ENCODE peak calls at places on chromosomes 1 and 21, in nine cellular contexts. R is ovary, P is cardiac muscle cell, X is psoas muscle, A is tibial nerve, K is activated B cell treated with CpG ODN at 0.5 μM for 24 hours, M is GM13977, B is fibroblast of the aortic adventitia, W is GM12865. L is an unnamed sample.

GRCh38 chr1:76247261-76247852 is 172.8 kb downstream of the ST6GALNAC3 start:
- DNase-seq in R (no peak), P (peak; percentile 55), X (no peak), A (no peak), K (no peak), M (no peak), B (no peak), W (no peak), L (no peak)

GRCh38 chr1:36589006-36589405 is 106.3 kb upstream of the CSF3R start:
- DNase-seq in R (no peak), P (no peak), X (no peak), A (no peak), K (no peak), M (no peak), B (no peak), W (no peak), L (no peak)

GRCh38 chr1:235421751-235422150 is 54.5 kb downstream of the TBCE start:
- DNase-seq in R (no peak), P (no peak), X (no peak), A (no peak), K (no peak), M (no peak), B (no peak), W (no peak), L (no peak)

GRCh38 chr1:30512253-30512921 is 211.0 kb downstream of the MATN1 start:
- DNase-seq in R (no peak), P (no peak), X (no peak), A (no peak), K (no peak), M (no peak), B (no peak), W (no peak), L (no peak)

GRCh38 chr1:212575333-212575732 is 33.2 kb upstream of the ATF3 start:
- DNase-seq in R (no peak), P (no peak), X (no peak), A (no peak), K (no peak), M (no peak), B (no peak), W (no peak), L (no peak)

GRCh38 chr1:42941640-42942330 is 16.9 kb downstream of the SLC2A1 start:
- DNase-seq in R (no peak), P (no peak), X (peak; percentile 70), A (no peak), K (no peak), M (no peak), B (peak; percentile 85), W (peak; percentile 35), L (no peak)

GRCh38 chr1:40651138-40651857 is 14.2 kb downstream of the RIMS3 start:
- DNase-seq in R (no peak), P (peak; percentile 48), X (no peak), A (no peak), K (no peak), M (no peak), B (no peak), W (no peak), L (no peak)

GRCh38 chr1:202268032-202268431 is 73.7 kb downstream of the UBE2T start:
- DNase-seq in R (peak; percentile 4), P (no peak), X (no peak), A (no peak), K (no peak), M (no peak), B (no peak), W (no peak), L (no peak)

GRCh38 chr1:209854196-209854595 is 26.4 kb downstream of the UTP25 start:
- DNase-seq in R (no peak), P (no peak), X (no peak), A (no peak), K (no peak), M (no peak), B (no peak), W (no peak), L (no peak)

GRCh38 chr1:218347316-218347712 is 2.2 kb downstream of the TGFB2 start:
- DNase-seq in R (peak; percentile 58), P (peak; percentile 45), X (no peak), A (no peak), K (no peak), M (no peak), B (peak; percentile 61), W (no peak), L (no peak)
- TF ChIP-seq CTCF in R (no peak), P (no peak), X (no peak), A (no peak), K (no peak), M (no peak), B (peak; percentile 9), W (no peak), L (no peak)

GRCh38 chr1:108049083-108049819 is 84.3 kb upstream of the VAV3 start:
- DNase-seq in R (no peak), P (peak; percentile 27), X (peak; percentile 43), A (no peak), K (no peak), M (no peak), B (no peak), W (peak; percentile 34), L (no peak)
- TF ChIP-seq CTCF in R (no peak), P (peak; percentile 58), X (peak; percentile 26), A (peak; percentile 25), K (peak; percentile 17), M (no peak), B (peak; percentile 49), W (peak; percentile 37), L (peak; percentile 45)

DNA sequence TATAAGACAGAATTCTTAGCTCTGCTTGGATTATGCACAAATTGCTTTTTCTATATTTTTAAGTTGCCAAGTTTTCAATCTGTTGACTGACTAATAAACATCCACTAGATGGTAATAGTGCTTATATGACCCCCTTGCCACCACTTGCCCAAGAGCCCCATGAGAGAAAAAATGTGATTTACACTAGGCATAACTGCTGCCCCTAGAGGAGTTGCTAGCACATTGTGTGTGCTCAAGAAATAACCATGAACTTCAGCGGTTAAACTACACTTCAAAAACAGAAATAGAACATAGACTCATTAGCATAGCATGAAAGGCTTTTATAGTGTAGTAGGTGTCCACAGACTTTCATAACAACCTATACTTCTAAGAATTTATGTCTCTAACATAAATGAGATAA is 61.4 kb downstream of the BRINP3 start:
- DNase-seq in R (no peak), P (peak; percentile 4), X (no peak), A (no peak), K (no peak), M (no peak), B (no peak), W (peak; percentile 2), L (no peak)
- TF ChIP-seq CTCF in R (no peak), P (no peak), X (no peak), A (no peak), K (no peak), M (no peak), B (peak; percentile 7), W (no peak), L (no peak)

GRCh38 chr1:234212764-234213406 is 160.4 kb upstream of the COA6 start:
- DNase-seq in R (no peak), P (peak; percentile 80), X (no peak), A (no peak), K (no peak), M (peak; percentile 80), B (peak; percentile 12), W (peak; percentile 74), L (no peak)
- TF ChIP-seq CTCF in R (no peak), P (peak; percentile 48), X (peak; percentile 28), A (peak; percentile 21), K (no peak), M (peak; percentile 59), B (peak; percentile 24), W (peak; percentile 71), L (no peak)

GRCh38 chr21:46110499-46111192 is 12.7 kb downstream of the COL6A2 start:
- DNase-seq in R (peak; percentile 73), P (peak; percentile 35), X (peak; percentile 25), A (peak; percentile 27), K (no peak), M (no peak), B (peak; percentile 44), W (no peak), L (peak; percentile 34)
- TF ChIP-seq CTCF in R (peak; percentile 47), P (no peak), X (no peak), A (no peak), K (no peak), M (no peak), B (peak; percentile 34), W (no peak), L (no peak)

GRCh38 chr1:14951766-14952165 is 201.8 kb upstream of the TMEM51 start:
- DNase-seq in R (no peak), P (no peak), X (no peak), A (no peak), K (no peak), M (no peak), B (no peak), W (no peak), L (no peak)

GRCh38 chr1:14955402-14955801 is 198.1 kb upstream of the TMEM51 start:
- DNase-seq in R (no peak), P (no peak), X (no peak), A (no peak), K (no peak), M (no peak), B (no peak), W (no peak), L (no peak)

GRCh38 chr1:14954930-14955329 is 198.6 kb upstream of the TMEM51 start:
- DNase-seq in R (no peak), P (no peak), X (no peak), A (no peak), K (no peak), M (no peak), B (no peak), W (no peak), L (no peak)

GRCh38 chr1:14954210-14954609 is 199.3 kb upstream of the TMEM51 start:
- DNase-seq in R (no peak), P (no peak), X (no peak), A (no peak), K (no peak), M (no peak), B (peak; percentile 28), W (no peak), L (no peak)

DNA sequence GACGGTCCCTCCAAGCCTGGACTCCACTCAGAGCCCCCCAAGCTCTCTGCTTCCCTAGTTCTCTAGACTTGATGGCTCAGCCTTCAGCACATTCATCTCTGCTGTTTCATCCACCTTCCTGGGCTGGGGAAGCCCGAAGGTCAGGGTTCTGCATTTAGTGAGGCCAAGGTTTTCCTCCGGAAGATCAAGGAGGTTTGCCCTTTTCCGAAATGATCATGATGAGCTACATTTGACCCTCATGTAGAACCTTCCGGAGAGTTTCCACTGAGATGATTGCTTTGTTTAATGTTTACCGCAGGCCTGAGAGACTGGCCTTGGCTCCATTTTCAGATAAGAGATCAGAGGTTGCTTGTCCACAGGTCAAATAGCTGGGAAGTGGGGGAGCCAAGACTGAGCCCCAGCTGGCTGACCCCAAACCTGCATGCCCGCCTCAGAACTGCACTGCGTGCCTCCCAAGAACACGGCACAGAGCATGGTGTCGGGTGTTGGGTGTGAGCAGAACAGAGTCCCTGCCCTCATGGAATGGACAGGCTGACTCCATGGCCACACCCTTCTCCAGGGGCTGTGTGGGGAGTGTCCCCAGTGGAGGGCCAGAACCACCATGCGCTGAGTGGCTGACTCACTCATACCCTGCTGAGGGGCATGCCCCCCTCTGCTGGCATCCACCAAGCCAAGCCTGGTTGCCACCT is 200.8 kb upstream of the TMEM51 start:
- DNase-seq in R (no peak), P (no peak), X (no peak), A (no peak), K (no peak), M (no peak), B (no peak), W (no peak), L (no peak)
- TF ChIP-seq CTCF in R (no peak), P (no peak), X (no peak), A (no peak), K (no peak), M (no peak), B (no peak), W (no peak), L (no peak)